ENCODE peak calls at places on chromosomes 11 and 22, in four cellular contexts. One of them, this sample, is unnamed.

GRCh38 chr11:105000167-105000566 is 22.8 kb downstream of the CASP5 start:
- DNase-seq in PC-3: peak; percentile 48
- DNase-seq in fibroblast of the aortic adventitia: no peak
- DNase-seq in fibroblast of pulmonary artery: peak; percentile 11
- DNase-seq in this sample: peak; percentile 41

GRCh38 chr11:2883717-2884423 is 1.7 kb downstream of the CDKN1C start:
- DNase-seq in PC-3: no peak
- DNase-seq in fibroblast of the aortic adventitia: peak; percentile 17
- DNase-seq in fibroblast of pulmonary artery: peak; percentile 33
- DNase-seq in this sample: no peak

GRCh38 chr11:109597336-109597735 is 175.3 kb downstream of the C11orf87 start:
- DNase-seq in PC-3: no peak
- DNase-seq in fibroblast of the aortic adventitia: no peak
- DNase-seq in fibroblast of pulmonary artery: no peak
- DNase-seq in this sample: no peak

GRCh38 chr11:119685073-119685746 is 43.8 kb downstream of the NECTIN1 start:
- DNase-seq in PC-3: peak; percentile 26
- DNase-seq in fibroblast of the aortic adventitia: no peak
- DNase-seq in fibroblast of pulmonary artery: no peak
- DNase-seq in this sample: no peak

GRCh38 chr11:113016905-113017304 is 55.7 kb downstream of the NCAM1 start:
- DNase-seq in PC-3: no peak
- DNase-seq in fibroblast of the aortic adventitia: no peak
- DNase-seq in fibroblast of pulmonary artery: no peak
- DNase-seq in this sample: peak; percentile 49

GRCh38 chr11:36702330-36703054 is 104.5 kb upstream of the RAG2 start:
- DNase-seq in PC-3: peak; percentile 69
- DNase-seq in fibroblast of the aortic adventitia: peak; percentile 84
- DNase-seq in fibroblast of pulmonary artery: peak; percentile 75
- DNase-seq in this sample: peak; percentile 74

GRCh38 chr11:8631395-8632110 is 37.5 kb upstream of the STK33 start:
- DNase-seq in PC-3: peak; percentile 4
- DNase-seq in fibroblast of the aortic adventitia: peak; percentile 69
- DNase-seq in fibroblast of pulmonary artery: peak; percentile 82
- DNase-seq in this sample: no peak

GRCh38 chr22:38211556-38211955 is 9.8 kb downstream of the MAFF start:
- DNase-seq in PC-3: no peak
- DNase-seq in fibroblast of the aortic adventitia: no peak
- DNase-seq in fibroblast of pulmonary artery: peak; percentile 15
- DNase-seq in this sample: no peak

GRCh38 chr11:106425819-106426218 is 348.4 kb downstream of the AASDHPPT start:
- DNase-seq in PC-3: no peak
- DNase-seq in fibroblast of the aortic adventitia: no peak
- DNase-seq in fibroblast of pulmonary artery: no peak
- DNase-seq in this sample: no peak

GRCh38 chr11:2691991-2692841 is 7.6 kb downstream of the KCNQ1OT1 start:
- DNase-seq in PC-3: peak; percentile 43
- DNase-seq in fibroblast of the aortic adventitia: no peak
- DNase-seq in fibroblast of pulmonary artery: no peak
- DNase-seq in this sample: no peak

GRCh38 chr11:74685905-74686304 is 45.3 kb downstream of the CHRDL2 start:
- DNase-seq in PC-3: no peak
- DNase-seq in fibroblast of the aortic adventitia: no peak
- DNase-seq in fibroblast of pulmonary artery: no peak
- DNase-seq in this sample: no peak

GRCh38 chr11:64846998-64847666 is 2.7 kb upstream of the CDC42BPG start:
- DNase-seq in PC-3: peak; percentile 99
- DNase-seq in fibroblast of the aortic adventitia: peak; percentile 86
- DNase-seq in fibroblast of pulmonary artery: peak; percentile 88
- DNase-seq in this sample: peak; percentile 93
- TF ChIP-seq CTCF in PC-3: peak; percentile 96
- TF ChIP-seq CTCF in fibroblast of the aortic adventitia: peak; percentile 92
- TF ChIP-seq CTCF in fibroblast of pulmonary artery: peak; percentile 82
- TF ChIP-seq CTCF in this sample: peak; percentile 86

DNA sequence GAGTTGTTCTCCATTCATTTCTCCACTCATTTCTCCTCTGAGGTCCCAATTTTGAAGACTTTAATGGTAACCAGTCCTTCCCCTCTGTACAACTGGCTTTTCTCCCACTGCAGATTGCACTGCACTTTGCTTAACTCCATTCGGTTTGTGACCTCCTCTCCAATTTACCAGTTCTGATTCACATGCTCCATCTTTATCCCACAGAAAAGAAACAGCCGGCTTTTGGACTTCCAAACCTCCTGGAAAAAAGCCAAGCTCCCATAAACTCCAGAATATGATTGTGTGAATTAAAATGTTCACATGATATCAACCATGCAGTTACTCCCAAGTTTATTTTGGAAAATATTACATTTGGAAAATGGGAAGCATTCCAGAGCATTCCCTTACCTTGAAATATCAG is 23.9 kb upstream of the TMEM135 start:
- DNase-seq in PC-3: no peak
- DNase-seq in fibroblast of the aortic adventitia: peak; percentile 89
- DNase-seq in fibroblast of pulmonary artery: peak; percentile 27
- DNase-seq in this sample: no peak
- H3K4me3 ChIP-seq in PC-3: no peak overlapping the region
- H3K4me3 ChIP-seq in fibroblast of the aortic adventitia: no peak overlapping the region
- H3K4me3 ChIP-seq in fibroblast of pulmonary artery: no peak overlapping the region
- H3K4me3 ChIP-seq in this sample: no peak overlapping the region

GRCh38 chr11:125091247-125091876 is 20.1 kb downstream of the TMEM218 start:
- DNase-seq in PC-3: peak; percentile 62
- DNase-seq in fibroblast of the aortic adventitia: peak; percentile 86
- DNase-seq in fibroblast of pulmonary artery: peak; percentile 85
- DNase-seq in this sample: peak; percentile 69
- TF ChIP-seq CTCF in PC-3: peak; percentile 89
- TF ChIP-seq CTCF in fibroblast of the aortic adventitia: peak; percentile 78
- TF ChIP-seq CTCF in fibroblast of pulmonary artery: peak; percentile 72
- TF ChIP-seq CTCF in this sample: peak; percentile 39

GRCh38 chr11:73184953-73185671 is 33.0 kb upstream of the P2RY2 start:
- DNase-seq in PC-3: peak; percentile 95
- DNase-seq in fibroblast of the aortic adventitia: peak; percentile 57
- DNase-seq in fibroblast of pulmonary artery: peak; percentile 62
- DNase-seq in this sample: peak; percentile 93

GRCh38 chr11:73187854-73188253 is 30.2 kb upstream of the P2RY2 start:
- DNase-seq in PC-3: no peak
- DNase-seq in fibroblast of the aortic adventitia: no peak
- DNase-seq in fibroblast of pulmonary artery: no peak
- DNase-seq in this sample: no peak

GRCh38 chr11:73185680-73186293 is 32.3 kb upstream of the P2RY2 start:
- DNase-seq in PC-3: peak; percentile 99
- DNase-seq in fibroblast of the aortic adventitia: peak; percentile 79
- DNase-seq in fibroblast of pulmonary artery: peak; percentile 53
- DNase-seq in this sample: peak; percentile 87

GRCh38 chr11:73186886-73187285 is 31.2 kb upstream of the P2RY2 start:
- DNase-seq in PC-3: no peak
- DNase-seq in fibroblast of the aortic adventitia: no peak
- DNase-seq in fibroblast of pulmonary artery: no peak
- DNase-seq in this sample: no peak

GRCh38 chr11:73186294-73186850 is 31.7 kb upstream of the P2RY2 start:
- DNase-seq in PC-3: no peak
- DNase-seq in fibroblast of the aortic adventitia: no peak
- DNase-seq in fibroblast of pulmonary artery: no peak
- DNase-seq in this sample: peak; percentile 80
- H3K4me3 ChIP-seq in PC-3: peak overlapping the region; percentile 17
- H3K4me3 ChIP-seq in fibroblast of the aortic adventitia: no peak overlapping the region
- H3K4me3 ChIP-seq in fibroblast of pulmonary artery: no peak overlapping the region
- H3K4me3 ChIP-seq in this sample: peak overlapping the region; percentile 73

DNA sequence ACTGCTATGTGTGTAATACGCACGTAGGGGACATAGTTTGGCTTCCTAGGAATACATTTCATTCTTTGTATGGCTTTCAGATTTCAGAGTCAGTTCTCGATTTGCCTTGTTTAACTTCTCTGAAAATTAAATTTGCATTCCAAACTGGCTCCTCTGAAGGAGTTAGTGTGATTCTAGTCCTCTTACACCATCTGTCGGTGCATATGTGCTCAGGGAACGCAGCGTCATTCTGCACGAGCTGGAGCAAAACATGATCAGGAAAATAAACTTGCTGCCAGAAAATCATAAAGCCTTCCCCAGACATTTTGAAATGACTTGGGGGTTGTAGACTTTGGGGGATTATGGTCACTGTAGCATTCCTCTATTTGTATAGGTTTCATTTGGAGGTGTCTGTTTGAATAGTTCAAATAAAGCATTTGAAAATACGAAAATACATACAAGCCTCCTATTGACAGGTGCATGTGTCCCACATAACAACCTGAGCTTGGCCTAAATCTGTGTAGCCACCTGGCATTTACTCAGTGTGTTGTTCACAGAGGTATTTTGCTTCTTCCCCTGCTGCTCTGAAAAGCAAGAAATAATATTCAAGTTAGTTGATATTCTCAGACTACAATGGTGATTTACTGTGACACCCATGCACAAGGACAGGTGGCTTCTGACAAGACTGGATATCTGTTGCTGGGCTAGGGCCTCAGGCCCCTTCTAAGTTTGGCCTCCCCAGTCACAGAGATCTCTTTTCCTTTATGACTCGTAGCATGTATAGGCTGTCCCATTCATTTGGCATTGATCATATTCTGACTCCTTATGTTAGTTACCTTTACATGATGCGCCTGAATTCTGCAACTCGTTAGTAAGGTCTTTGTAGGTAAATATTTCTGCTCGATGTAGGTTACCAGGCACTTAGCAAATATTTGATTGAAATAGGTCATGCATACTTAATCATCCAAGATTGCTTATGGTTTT is 81.6 kb upstream of the SORL1-AS1 start:
- DNase-seq in PC-3: peak; percentile 62
- DNase-seq in fibroblast of the aortic adventitia: peak; percentile 63
- DNase-seq in fibroblast of pulmonary artery: peak; percentile 26
- DNase-seq in this sample: no peak
- TF ChIP-seq CTCF in PC-3: peak; percentile 52
- TF ChIP-seq CTCF in fibroblast of the aortic adventitia: peak; percentile 67
- TF ChIP-seq CTCF in fibroblast of pulmonary artery: peak; percentile 26
- TF ChIP-seq CTCF in this sample: no peak

GRCh38 chr11:46555269-46556054 is 38.4 kb downstream of the AMBRA1 start:
- DNase-seq in PC-3: no peak
- DNase-seq in fibroblast of the aortic adventitia: peak; percentile 60
- DNase-seq in fibroblast of pulmonary artery: peak; percentile 69
- DNase-seq in this sample: peak; percentile 79

GRCh38 chr11:46553746-46554204 is 40.0 kb downstream of the AMBRA1 start:
- DNase-seq in PC-3: peak; percentile 35
- DNase-seq in fibroblast of the aortic adventitia: no peak
- DNase-seq in fibroblast of pulmonary artery: no peak
- DNase-seq in this sample: peak; percentile 57

GRCh38 chr11:46551261-46551660 is 42.6 kb downstream of the AMBRA1 start:
- DNase-seq in PC-3: no peak
- DNase-seq in fibroblast of the aortic adventitia: no peak
- DNase-seq in fibroblast of pulmonary artery: no peak
- DNase-seq in this sample: no peak

GRCh38 chr11:46557684-46558151 is 36.1 kb downstream of the AMBRA1 start:
- DNase-seq in PC-3: peak; percentile 65
- DNase-seq in fibroblast of the aortic adventitia: peak; percentile 5
- DNase-seq in fibroblast of pulmonary artery: no peak
- DNase-seq in this sample: no peak

GRCh38 chr11:46554205-46555162 is 39.3 kb downstream of the AMBRA1 start:
- DNase-seq in PC-3: peak; percentile 88
- DNase-seq in fibroblast of the aortic adventitia: peak; percentile 89
- DNase-seq in fibroblast of pulmonary artery: peak; percentile 86
- DNase-seq in this sample: peak; percentile 68
- H3K4me3 ChIP-seq in PC-3: peak overlapping the region; percentile 25
- H3K4me3 ChIP-seq in fibroblast of the aortic adventitia: no peak overlapping the region
- H3K4me3 ChIP-seq in fibroblast of pulmonary artery: no peak overlapping the region
- H3K4me3 ChIP-seq in this sample: peak overlapping the region; percentile 4

GRCh38 chr22:30635273-30636225 is at the start of gene SLC35E4:
- DNase-seq in PC-3: peak; percentile 83
- DNase-seq in fibroblast of the aortic adventitia: peak; percentile 84
- DNase-seq in fibroblast of pulmonary artery: peak; percentile 90
- DNase-seq in this sample: peak; percentile 90
- TF ChIP-seq CTCF in PC-3: peak; percentile 23
- TF ChIP-seq CTCF in fibroblast of the aortic adventitia: peak; percentile 42
- TF ChIP-seq CTCF in fibroblast of pulmonary artery: peak; percentile 24
- TF ChIP-seq CTCF in this sample: no peak

GRCh38 chr22:29043906-29044575 is 17.6 kb downstream of the C22orf31 start:
- DNase-seq in PC-3: peak; percentile 51
- DNase-seq in fibroblast of the aortic adventitia: peak; percentile 61
- DNase-seq in fibroblast of pulmonary artery: peak; percentile 65
- DNase-seq in this sample: no peak

GRCh38 chr22:29041408-29041807 is 20.2 kb downstream of the C22orf31 start:
- DNase-seq in PC-3: no peak
- DNase-seq in fibroblast of the aortic adventitia: peak; percentile 80
- DNase-seq in fibroblast of pulmonary artery: peak; percentile 70
- DNase-seq in this sample: no peak

GRCh38 chr22:29048822-29049654 is 12.6 kb downstream of the C22orf31 start:
- DNase-seq in PC-3: no peak
- DNase-seq in fibroblast of the aortic adventitia: no peak
- DNase-seq in fibroblast of pulmonary artery: no peak
- DNase-seq in this sample: no peak

GRCh38 chr22:29040385-29041275 is 21.0 kb downstream of the C22orf31 start:
- DNase-seq in PC-3: peak; percentile 64
- DNase-seq in fibroblast of the aortic adventitia: peak; percentile 97
- DNase-seq in fibroblast of pulmonary artery: peak; percentile 95
- DNase-seq in this sample: peak; percentile 79

GRCh38 chr22:29044657-29045176 is 16.9 kb downstream of the C22orf31 start:
- DNase-seq in PC-3: no peak
- DNase-seq in fibroblast of the aortic adventitia: peak; percentile 77
- DNase-seq in fibroblast of pulmonary artery: peak; percentile 70
- DNase-seq in this sample: no peak
- H3K4me3 ChIP-seq in PC-3: no peak overlapping the region
- H3K4me3 ChIP-seq in fibroblast of the aortic adventitia: peak overlapping the region; percentile 1
- H3K4me3 ChIP-seq in fibroblast of pulmonary artery: no peak overlapping the region
- H3K4me3 ChIP-seq in this sample: no peak overlapping the region